ENCODE peak calls at places on chromosomes 7 and 10, in eight cellular contexts. X is prostate gland, E is upper lobe of right lung, R is adrenal gland, F is hepatocyte, I is psoas muscle, Q is cardiac muscle cell, B is esophagus muscularis mucosa. K is an unnamed sample.
A peak's percentile ranks its signal among the peaks of the same experiment; 100 is the strongest.

GRCh38 chr7:13989138-13989943 is at the start of gene ETV1:
- DNase-seq in X (peak; percentile 46), E (peak; percentile 78), R (peak; percentile 82), F (peak; percentile 78), I (peak; percentile 62), Q (peak; percentile 94), B (no peak), K (no peak)

GRCh38 chr7:28165221-28165807 is 15.3 kb downstream of the JAZF1 start:
- DNase-seq in X (no peak), E (no peak), R (no peak), F (no peak), I (no peak), Q (no peak), B (no peak), K (no peak)

GRCh38 chr7:16604054-16604453 is 41.5 kb downstream of the ANKMY2 start:
- DNase-seq in X (no peak), E (no peak), R (no peak), F (no peak), I (no peak), Q (no peak), B (no peak), K (no peak)

GRCh38 chr10:59894114-59894513 is 12.2 kb downstream of the CCDC6 start:
- DNase-seq in X (peak; percentile 82), E (peak; percentile 79), R (peak; percentile 87), F (no peak), I (peak; percentile 53), Q (no peak), B (no peak), K (no peak)

GRCh38 chr10:102660891-102661613 is 16.8 kb downstream of the TRIM8 start:
- DNase-seq in X (no peak), E (peak; percentile 87), R (peak; percentile 67), F (peak; percentile 65), I (peak; percentile 88), Q (no peak), B (no peak), K (peak; percentile 54)

GRCh38 chr10:113853577-113854018 is 284 bp downstream of the DCLRE1A start:
- DNase-seq in X (no peak), E (no peak), R (no peak), F (no peak), I (no peak), Q (no peak), B (no peak), K (no peak)

GRCh38 chr10:101525848-101526247 is 62.2 kb downstream of the POLL start:
- DNase-seq in X (no peak), E (no peak), R (no peak), F (no peak), I (no peak), Q (no peak), B (no peak), K (no peak)

GRCh38 chr10:78572565-78572964 is 496.2 kb upstream of the ZMIZ1 start:
- DNase-seq in X (no peak), E (no peak), R (no peak), F (no peak), I (peak; percentile 76), Q (no peak), B (no peak), K (no peak)

GRCh38 chr10:12333382-12334185 is 15.8 kb upstream of the CAMK1D start:
- DNase-seq in X (peak; percentile 42), E (peak; percentile 73), R (peak; percentile 89), F (peak; percentile 79), I (peak; percentile 82), Q (no peak), B (no peak), K (peak; percentile 16)

GRCh38 chr10:78973901-78974408 is 94.8 kb upstream of the ZMIZ1 start:
- DNase-seq in X (peak; percentile 81), E (peak; percentile 86), R (peak; percentile 86), F (peak; percentile 80), I (peak; percentile 89), Q (peak; percentile 73), B (no peak), K (peak; percentile 23)

GRCh38 chr7:100370303-100370702 is 3.0 kb upstream of the PILRA start:
- DNase-seq in X (no peak), E (no peak), R (no peak), F (no peak), I (peak; percentile 15), Q (no peak), B (no peak), K (no peak)

GRCh38 chr10:12826800-12827372 is 174.6 kb downstream of the CCDC3 start:
- DNase-seq in X (no peak), E (no peak), R (no peak), F (no peak), I (no peak), Q (no peak), B (no peak), K (no peak)

GRCh38 chr7:137970263-137970975 is 31.5 kb downstream of the CREB3L2 start:
- DNase-seq in X (peak; percentile 75), E (no peak), R (peak; percentile 51), F (peak; percentile 58), I (no peak), Q (no peak), B (no peak), K (no peak)

DNA sequence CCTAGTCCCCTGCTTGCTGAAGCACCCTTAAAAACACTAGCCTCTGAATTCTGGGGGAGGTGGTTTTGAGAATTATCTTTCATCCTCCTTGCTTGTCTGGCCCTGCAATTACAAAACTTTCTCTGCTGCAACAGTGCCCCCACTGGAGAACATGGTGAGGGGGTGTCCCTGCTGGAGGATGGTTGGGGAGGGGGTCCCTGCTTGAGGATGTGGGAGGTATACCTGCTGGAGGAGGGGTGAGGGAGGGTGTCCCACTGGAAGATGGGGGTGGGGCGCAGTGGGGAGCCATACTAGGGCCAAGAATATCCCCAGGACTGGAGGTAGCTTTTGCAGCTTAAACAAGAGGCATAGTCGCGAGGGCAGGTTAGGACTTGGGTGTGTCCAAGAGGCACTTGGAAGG is 3.2 kb upstream of the POLM start:
- DNase-seq in X (no peak), E (no peak), R (no peak), F (no peak), I (no peak), Q (no peak), B (no peak), K (no peak)
- H3K27ac ChIP-seq in X (no peak overlapping the region), E (peak overlapping the region; percentile 42), R (no peak overlapping the region), F (no peak overlapping the region), I (no peak overlapping the region), Q (no peak overlapping the region), B (peak overlapping the region; percentile 92), K (no peak overlapping the region)

DNA sequence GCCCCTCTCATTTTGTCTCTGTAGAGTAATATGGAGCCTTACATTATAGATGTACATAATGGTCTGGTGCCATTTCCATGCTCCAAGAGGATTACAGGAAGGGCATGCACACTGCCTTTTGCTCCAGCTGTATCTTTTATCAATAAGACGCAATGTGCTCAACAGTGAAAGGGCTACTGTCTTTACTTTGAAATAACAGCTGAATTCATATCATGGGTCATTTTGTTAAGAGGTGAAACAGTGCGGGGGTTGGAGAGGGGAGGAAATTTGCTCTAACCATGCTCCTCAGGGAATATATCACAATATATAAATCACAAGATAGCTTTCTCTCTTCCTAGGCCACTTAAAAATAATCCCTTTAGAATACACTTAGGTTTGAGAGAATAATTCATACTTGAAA is 77.7 kb downstream of the ICA1 start:
- DNase-seq in X (no peak), E (no peak), R (no peak), F (no peak), I (no peak), Q (no peak), B (no peak), K (no peak)
- H3K4me1 ChIP-seq in X (no peaks in the 10 kb centered on the region), E (no peaks in the 10 kb centered on the region), R (no peaks in the 10 kb centered on the region), F (no peaks in the 10 kb centered on the region), I (no peaks in the 10 kb centered on the region), Q (peaks cover 12% of the 10 kb centered on the region), B (no peaks in the 10 kb centered on the region), K (peaks cover 3% of the 10 kb centered on the region)

GRCh38 chr7:2546776-2547586 is 8.3 kb downstream of the BRAT1 start:
- DNase-seq in X (no peak), E (peak; percentile 58), R (no peak), F (no peak), I (no peak), Q (no peak), B (no peak), K (no peak)
- H3K36me3 ChIP-seq in X (peaks cover 18% of the 10 kb centered on the region), E (peaks cover 78% of the 10 kb centered on the region), R (peaks cover 78% of the 10 kb centered on the region), F (no peaks in the 10 kb centered on the region), I (peaks cover 3% of the 10 kb centered on the region), Q (peaks cover 30% of the 10 kb centered on the region), B (peaks cover 79% of the 10 kb centered on the region), K (peaks cover 42% of the 10 kb centered on the region)

DNA sequence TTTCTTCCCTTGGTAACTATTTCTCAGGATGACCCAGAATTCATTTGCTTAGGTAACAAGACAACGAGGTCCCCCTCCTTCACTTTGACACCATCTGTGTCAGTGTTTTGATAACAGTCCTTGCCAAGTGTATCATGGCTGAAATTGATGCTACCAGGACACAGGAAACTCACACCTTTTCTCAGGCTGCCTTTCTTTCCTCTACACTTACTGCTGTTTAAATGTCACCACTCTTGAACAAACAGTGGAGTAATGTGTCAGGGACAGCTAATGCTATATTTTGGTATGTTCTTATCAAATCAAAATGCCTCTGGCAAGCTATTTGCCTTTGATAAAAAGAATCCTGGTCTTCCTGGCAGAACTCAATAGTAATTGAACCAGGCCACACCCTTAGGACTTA is 692.8 kb downstream of the LRMDA start:
- DNase-seq in X (no peak), E (no peak), R (no peak), F (no peak), I (no peak), Q (no peak), B (no peak), K (no peak)
- H3K27ac ChIP-seq in X (no peak overlapping the region), E (no peak overlapping the region), R (no peak overlapping the region), F (no peak overlapping the region), I (no peak overlapping the region), Q (no peak overlapping the region), B (no peak overlapping the region), K (no peak overlapping the region)

DNA sequence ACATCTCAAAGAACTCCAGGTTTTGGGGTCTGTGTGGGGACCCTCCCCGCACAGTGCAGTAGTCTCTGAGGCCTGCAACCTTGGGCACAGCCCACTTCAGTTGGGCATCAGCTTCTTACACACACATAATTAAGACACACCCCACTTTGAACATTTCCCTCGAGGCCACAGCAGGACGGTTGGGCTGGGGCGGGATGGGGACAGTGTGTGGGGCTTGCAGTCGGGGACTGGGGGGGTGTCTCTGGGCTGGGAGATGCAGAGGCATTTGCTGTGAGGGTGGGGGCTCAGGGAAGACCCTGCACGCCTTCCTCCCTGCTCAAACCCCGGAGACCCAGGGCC is 1.2 kb downstream of the LFNG start:
- DNase-seq in X (no peak), E (no peak), R (no peak), F (no peak), I (no peak), Q (no peak), B (no peak), K (no peak)
- H3K4me1 ChIP-seq in X (peaks cover 40% of the 10 kb centered on the region), E (peaks cover 59% of the 10 kb centered on the region), R (peaks cover 55% of the 10 kb centered on the region), F (peaks cover 58% of the 10 kb centered on the region), I (peaks cover 11% of the 10 kb centered on the region), Q (no peaks in the 10 kb centered on the region), B (peaks cover 75% of the 10 kb centered on the region), K (peaks cover 51% of the 10 kb centered on the region)

DNA sequence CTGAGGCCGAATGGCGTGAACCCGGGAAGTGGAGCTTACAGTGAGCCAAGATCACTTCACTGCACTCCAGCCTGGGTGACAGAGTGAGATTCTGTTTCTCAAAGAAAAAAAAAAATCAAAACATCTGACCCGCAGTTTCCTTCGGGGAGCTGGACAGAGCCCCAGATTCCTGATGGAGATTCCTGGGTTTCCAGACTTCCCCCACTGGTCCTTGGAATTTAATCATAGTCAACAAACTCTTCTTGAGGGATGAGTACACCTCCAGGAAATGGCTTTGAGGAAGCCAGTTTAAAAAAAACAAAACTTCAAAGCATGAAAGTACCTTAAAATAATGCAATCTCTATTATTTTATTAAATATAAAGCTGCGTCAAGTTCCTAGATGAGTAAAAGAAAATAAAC is 1.1 kb upstream of the MAD1L1 start:
- DNase-seq in X (no peak), E (no peak), R (no peak), F (no peak), I (no peak), Q (no peak), B (no peak), K (no peak)
- H3K36me3 ChIP-seq in X (no peaks in the 10 kb centered on the region), E (peaks cover 35% of the 10 kb centered on the region), R (peaks cover 34% of the 10 kb centered on the region), F (no peaks in the 10 kb centered on the region), I (no peaks in the 10 kb centered on the region), Q (peaks cover 21% of the 10 kb centered on the region), B (peaks cover 48% of the 10 kb centered on the region), K (peaks cover 12% of the 10 kb centered on the region)